ENCODE peak calls at places on chromosomes 6 and 20, in nine cellular contexts. T is fibroblast of lung, P is lower leg skin, O is transverse colon, B is Peyer's patch, M is pancreas, H is brain microvascular endothelial cell, L is HL-60, V is right lobe of liver. S is an unnamed sample.

GRCh38 chr6:169841907-169842606 is 90.6 kb downstream of the ERMARD start:
- DNase-seq in T (no peak), O (no peak), H (no peak), M (no peak), L (no peak), V (no peak), P (no peak), B (no peak), S (no peak)

GRCh38 chr6:54877713-54878317 is 31.2 kb downstream of the FAM83B start:
- DNase-seq in M (no peak), H (no peak), B (no peak), L (no peak), O (no peak), T (no peak), P (no peak), V (no peak), S (no peak)

GRCh38 chr6:117829594-117830319 is 77.3 kb upstream of the SLC35F1 start:
- DNase-seq in T (peak; percentile 45), M (no peak), L (no peak), P (no peak), V (no peak), B (no peak), O (no peak), H (peak; percentile 35), S (no peak)

GRCh38 chr6:168355716-168356522 is 36.3 kb upstream of the DACT2 start:
- DNase-seq in T (no peak), P (no peak), H (peak; percentile 19), V (peak; percentile 79), M (peak; percentile 70), B (peak; percentile 72), O (peak; percentile 68), L (no peak), S (no peak)

GRCh38 chr20:63750807-63751470 is 11.4 kb downstream of the SLC2A4RG start:
- DNase-seq in L (no peak), O (no peak), P (no peak), H (no peak), V (no peak), T (no peak), M (peak; percentile 17), B (peak; percentile 71), S (no peak)

GRCh38 chr6:24004062-24004461 is 122.0 kb upstream of the NRSN1 start:
- DNase-seq in L (no peak), B (no peak), V (no peak), P (no peak), H (no peak), M (no peak), T (peak; percentile 93), O (no peak), S (peak; percentile 38)

GRCh38 chr6:16729183-16729696 is 32.0 kb downstream of the ATXN1 start:
- DNase-seq in P (no peak), H (peak; percentile 53), O (no peak), T (peak; percentile 78), M (no peak), B (no peak), V (no peak), L (peak; percentile 92), S (no peak)

GRCh38 chr6:16576391-16577368 is 184.6 kb downstream of the ATXN1 start:
- DNase-seq in L (no peak), O (peak; percentile 37), B (no peak), M (no peak), T (no peak), H (no peak), P (no peak), V (no peak), S (no peak)

GRCh38 chr6:43828711-43829110 is 58.7 kb downstream of the VEGFA start:
- DNase-seq in P (no peak), H (no peak), M (no peak), L (no peak), O (no peak), V (no peak), T (no peak), B (no peak), S (no peak)

GRCh38 chr6:125792172-125792571 is 1.4 kb downstream of the NCOA7 start:
- DNase-seq in T (no peak), B (no peak), L (no peak), P (no peak), V (no peak), M (no peak), O (no peak), H (no peak), S (no peak)

GRCh38 chr20:21082584-21082983 is 23.6 kb downstream of the LINC00237 start:
- DNase-seq in T (no peak), B (no peak), O (no peak), V (no peak), H (no peak), P (no peak), L (no peak), M (no peak), S (no peak)

GRCh38 chr6:169188051-169188863 is 65.4 kb downstream of the THBS2 start:
- DNase-seq in H (peak; percentile 88), T (peak; percentile 99), M (no peak), V (no peak), B (no peak), P (no peak), O (no peak), L (no peak), S (peak; percentile 80)

GRCh38 chr6:132198896-132199295 is 202.4 kb downstream of the MOXD1 start:
- DNase-seq in T (peak; percentile 89), H (peak; percentile 87), B (no peak), M (no peak), O (no peak), L (no peak), P (no peak), V (no peak), S (peak; percentile 48)

GRCh38 chr6:121503633-121504032 is 68.2 kb downstream of the GJA1 start:
- DNase-seq in V (no peak), L (no peak), T (peak; percentile 59), M (no peak), P (no peak), B (no peak), O (no peak), H (no peak), S (no peak)

GRCh38 chr6:56346958-56347357 is 99.6 kb upstream of the COL21A1 start:
- DNase-seq in O (no peak), M (no peak), V (no peak), B (no peak), H (peak; percentile 27), T (peak; percentile 61), P (no peak), L (no peak), S (no peak)

GRCh38 chr6:10567256-10568041 is 46.3 kb downstream of the GCNT2 start:
- DNase-seq in V (no peak), O (no peak), M (no peak), B (no peak), T (no peak), P (no peak), L (no peak), H (no peak), S (no peak)

GRCh38 chr6:143135326-143135725 is 74.6 kb downstream of the AIG1 start:
- DNase-seq in P (no peak), T (no peak), O (no peak), V (no peak), M (no peak), H (no peak), B (no peak), L (no peak), S (no peak)

GRCh38 chr6:6384520-6384919 is 64.1 kb upstream of the F13A1 start:
- DNase-seq in V (no peak), H (no peak), O (no peak), T (no peak), M (no peak), L (no peak), P (no peak), B (no peak), S (no peak)

GRCh38 chr20:63399596-63400375 is 38.6 kb upstream of the CHRNA4 start:
- DNase-seq in O (no peak), M (no peak), T (no peak), L (no peak), P (no peak), B (no peak), H (no peak), V (no peak), S (no peak)

GRCh38 chr20:51961964-51962761 is 159.8 kb upstream of the SALL4 start:
- DNase-seq in H (no peak), V (no peak), L (no peak), O (no peak), M (no peak), P (no peak), T (no peak), B (no peak), S (no peak)
- H3K4me3 ChIP-seq in H (no peak overlapping the region), V (no peak overlapping the region), L (no peak overlapping the region), O (no peak overlapping the region), M (no peak overlapping the region), P (no peak overlapping the region), T (peak overlapping the region; percentile 51), B (no peak overlapping the region), S (no peak overlapping the region)

DNA sequence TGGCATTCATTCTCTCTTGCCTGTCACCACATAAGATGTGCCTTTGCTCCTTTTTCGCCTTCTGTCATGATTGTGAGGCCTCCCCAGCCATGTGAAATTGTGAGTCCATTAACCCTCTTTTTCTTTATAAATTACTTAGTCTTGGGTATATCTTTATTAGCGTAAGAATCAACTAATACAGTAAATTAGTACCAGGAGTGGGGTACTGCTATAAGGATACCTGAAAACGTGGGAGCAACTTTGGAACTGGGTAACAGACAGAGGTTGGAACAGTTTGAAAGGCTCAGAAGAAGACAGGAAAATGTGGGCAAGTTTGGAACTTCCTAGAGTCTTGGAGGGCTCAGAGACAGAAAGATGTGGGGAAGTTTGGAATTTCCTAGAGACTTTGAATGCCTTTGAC is 46.6 kb downstream of the RNF182 start:
- DNase-seq in M (no peak), P (no peak), H (no peak), B (no peak), O (no peak), L (no peak), V (no peak), T (no peak), S (no peak)
- TF ChIP-seq CTCF in M (no peak), P (no peak), H (no peak), B (no peak), O (no peak), L (no peak), V (no peak), T (no peak), S (no peak)

GRCh38 chr6:150641398-150642139 is 41.9 kb downstream of the PLEKHG1 start:
- DNase-seq in L (no peak), P (no peak), T (peak; percentile 32), V (no peak), H (no peak), M (no peak), B (no peak), O (no peak), S (no peak)
- H3K4me3 ChIP-seq in L (no peak overlapping the region), P (no peak overlapping the region), T (no peak overlapping the region), V (no peak overlapping the region), H (no peak overlapping the region), M (no peak overlapping the region), B (peak overlapping the region; percentile 29), O (peak overlapping the region; percentile 10), S (no peak overlapping the region)

DNA sequence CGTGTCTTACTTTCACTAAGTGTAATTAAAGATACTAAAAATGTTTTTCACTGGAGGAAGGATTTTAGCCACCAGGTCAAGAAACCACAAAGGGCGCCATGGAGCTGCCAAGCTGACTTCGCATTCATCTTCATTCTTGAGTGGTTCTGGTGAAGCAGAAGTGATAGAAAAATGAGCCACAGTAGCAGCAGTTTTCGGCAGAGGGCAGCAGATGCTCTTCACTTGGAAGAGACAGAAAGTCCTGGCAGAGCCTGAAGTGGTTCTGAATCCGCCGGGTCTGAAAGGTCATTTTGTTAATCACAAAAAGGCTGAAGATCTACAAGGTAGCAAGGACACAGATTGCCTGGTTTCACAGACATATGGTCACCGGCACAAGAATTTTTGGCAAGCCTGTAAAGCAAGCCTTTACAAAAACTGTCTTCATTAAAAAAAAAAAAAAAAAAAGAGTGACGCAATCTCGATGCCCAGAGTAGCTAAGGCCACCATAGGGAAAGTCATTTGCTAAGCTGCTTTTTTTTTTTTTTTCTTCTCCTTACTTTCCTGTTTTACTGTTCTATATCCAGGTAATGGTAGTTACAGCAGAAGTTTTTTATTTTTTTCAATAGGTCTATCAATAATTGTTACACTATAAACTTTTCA is 345.1 kb upstream of the AGPAT4 start:
- DNase-seq in B (no peak), P (no peak), L (no peak), H (peak; percentile 45), V (peak; percentile 75), M (no peak), T (peak; percentile 78), O (no peak), S (peak; percentile 40)
- TF ChIP-seq CTCF in B (no peak), P (no peak), L (no peak), H (peak; percentile 72), V (peak; percentile 58), M (peak; percentile 30), T (peak; percentile 81), O (no peak), S (peak; percentile 71)

S was measured in AG09309.